ENCODE peak calls at places on chromosomes 3 and 15, in ten cellular contexts. One of them, this sample, is unnamed.

GRCh38 chr3:30625541-30626438 is 19.4 kb downstream of the TGFBR2 start:
- DNase-seq in Daoy: peak
- DNase-seq in lung microvascular endothelial cell: peak
- DNase-seq in neuronal stem cell: no peak
- DNase-seq in SK-N-MC: no peak
- DNase-seq in A172: peak
- DNase-seq in NAMALWA: no peak
- DNase-seq in mesendoderm: peak
- DNase-seq in GM20000: no peak
- DNase-seq in stimulated activated CD8-positive, alpha-beta memory T cell treated with anti-CD3 and anti-CD28 coated beads, Interleukin-2, amount 100 ng/mL, for 48 hours: no peak
- DNase-seq in this sample: no peak

GRCh38 chr15:100721758-100722550 is 119.6 kb downstream of the ASB7 start:
- DNase-seq in neuronal stem cell: no peak
- DNase-seq in NAMALWA: no peak
- DNase-seq in mesendoderm: no peak
- DNase-seq in SK-N-MC: no peak
- DNase-seq in lung microvascular endothelial cell: peak
- DNase-seq in GM20000: no peak
- DNase-seq in stimulated activated CD8-positive, alpha-beta memory T cell treated with anti-CD3 and anti-CD28 coated beads, Interleukin-2, amount 100 ng/mL, for 48 hours: no peak
- DNase-seq in A172: peak
- DNase-seq in Daoy: peak
- DNase-seq in this sample: no peak

GRCh38 chr3:178518660-178519396 is 17.4 kb upstream of the KCNMB2 start:
- DNase-seq in Daoy: peak
- DNase-seq in GM20000: peak
- DNase-seq in lung microvascular endothelial cell: no peak
- DNase-seq in stimulated activated CD8-positive, alpha-beta memory T cell treated with anti-CD3 and anti-CD28 coated beads, Interleukin-2, amount 100 ng/mL, for 48 hours: no peak
- DNase-seq in mesendoderm: no peak
- DNase-seq in SK-N-MC: no peak
- DNase-seq in neuronal stem cell: no peak
- DNase-seq in NAMALWA: no peak
- DNase-seq in A172: peak
- DNase-seq in this sample: no peak

GRCh38 chr3:158961911-158962310 is 160.1 kb downstream of the MFSD1 start:
- DNase-seq in lung microvascular endothelial cell: no peak
- DNase-seq in A172: no peak
- DNase-seq in Daoy: no peak
- DNase-seq in NAMALWA: no peak
- DNase-seq in neuronal stem cell: no peak
- DNase-seq in stimulated activated CD8-positive, alpha-beta memory T cell treated with anti-CD3 and anti-CD28 coated beads, Interleukin-2, amount 100 ng/mL, for 48 hours: no peak
- DNase-seq in GM20000: no peak
- DNase-seq in SK-N-MC: no peak
- DNase-seq in mesendoderm: no peak
- DNase-seq in this sample: no peak

GRCh38 chr3:131233900-131234667 is 147.5 kb upstream of the NUDT16 start:
- DNase-seq in stimulated activated CD8-positive, alpha-beta memory T cell treated with anti-CD3 and anti-CD28 coated beads, Interleukin-2, amount 100 ng/mL, for 48 hours: no peak
- DNase-seq in A172: no peak
- DNase-seq in mesendoderm: no peak
- DNase-seq in SK-N-MC: peak
- DNase-seq in NAMALWA: no peak
- DNase-seq in lung microvascular endothelial cell: no peak
- DNase-seq in neuronal stem cell: no peak
- DNase-seq in Daoy: no peak
- DNase-seq in GM20000: no peak
- DNase-seq in this sample: no peak

GRCh38 chr3:151168269-151169094 is 34.5 kb downstream of the GPR171 start:
- DNase-seq in neuronal stem cell: peak
- DNase-seq in A172: peak
- DNase-seq in GM20000: peak
- DNase-seq in Daoy: peak
- DNase-seq in NAMALWA: peak
- DNase-seq in lung microvascular endothelial cell: peak
- DNase-seq in mesendoderm: peak
- DNase-seq in SK-N-MC: peak
- DNase-seq in stimulated activated CD8-positive, alpha-beta memory T cell treated with anti-CD3 and anti-CD28 coated beads, Interleukin-2, amount 100 ng/mL, for 48 hours: peak
- DNase-seq in this sample: peak

GRCh38 chr3:4413467-4413866 is 53.6 kb downstream of the SUMF1 start:
- DNase-seq in mesendoderm: no peak
- DNase-seq in neuronal stem cell: no peak
- DNase-seq in lung microvascular endothelial cell: no peak
- DNase-seq in GM20000: no peak
- DNase-seq in Daoy: no peak
- DNase-seq in SK-N-MC: no peak
- DNase-seq in stimulated activated CD8-positive, alpha-beta memory T cell treated with anti-CD3 and anti-CD28 coated beads, Interleukin-2, amount 100 ng/mL, for 48 hours: no peak
- DNase-seq in A172: peak
- DNase-seq in NAMALWA: no peak
- DNase-seq in this sample: no peak

GRCh38 chr15:51341366-51342248 is at the start of gene GLDN:
- DNase-seq in A172: no peak
- DNase-seq in GM20000: no peak
- DNase-seq in SK-N-MC: no peak
- DNase-seq in stimulated activated CD8-positive, alpha-beta memory T cell treated with anti-CD3 and anti-CD28 coated beads, Interleukin-2, amount 100 ng/mL, for 48 hours: no peak
- DNase-seq in lung microvascular endothelial cell: no peak
- DNase-seq in Daoy: peak
- DNase-seq in NAMALWA: no peak
- DNase-seq in mesendoderm: peak
- DNase-seq in neuronal stem cell: peak
- DNase-seq in this sample: peak

GRCh38 chr15:64558460-64559179 is 98.2 kb downstream of the ZNF609 start:
- DNase-seq in lung microvascular endothelial cell: no peak
- DNase-seq in A172: no peak
- DNase-seq in mesendoderm: no peak
- DNase-seq in Daoy: no peak
- DNase-seq in SK-N-MC: no peak
- DNase-seq in stimulated activated CD8-positive, alpha-beta memory T cell treated with anti-CD3 and anti-CD28 coated beads, Interleukin-2, amount 100 ng/mL, for 48 hours: no peak
- DNase-seq in neuronal stem cell: no peak
- DNase-seq in NAMALWA: no peak
- DNase-seq in GM20000: no peak
- DNase-seq in this sample: no peak

GRCh38 chr15:66196565-66196964 is 57.0 kb downstream of the MEGF11 start:
- DNase-seq in SK-N-MC: no peak
- DNase-seq in neuronal stem cell: no peak
- DNase-seq in Daoy: peak
- DNase-seq in A172: peak
- DNase-seq in GM20000: no peak
- DNase-seq in lung microvascular endothelial cell: no peak
- DNase-seq in NAMALWA: no peak
- DNase-seq in stimulated activated CD8-positive, alpha-beta memory T cell treated with anti-CD3 and anti-CD28 coated beads, Interleukin-2, amount 100 ng/mL, for 48 hours: no peak
- DNase-seq in mesendoderm: peak
- DNase-seq in this sample: no peak

GRCh38 chr15:31402003-31402402 is 75.4 kb downstream of the KLF13 start:
- DNase-seq in neuronal stem cell: no peak
- DNase-seq in stimulated activated CD8-positive, alpha-beta memory T cell treated with anti-CD3 and anti-CD28 coated beads, Interleukin-2, amount 100 ng/mL, for 48 hours: no peak
- DNase-seq in lung microvascular endothelial cell: no peak
- DNase-seq in A172: no peak
- DNase-seq in NAMALWA: no peak
- DNase-seq in mesendoderm: no peak
- DNase-seq in SK-N-MC: no peak
- DNase-seq in Daoy: no peak
- DNase-seq in GM20000: peak
- DNase-seq in this sample: no peak

GRCh38 chr3:141769171-141769894 is 6.1 kb downstream of the GRK7 start:
- DNase-seq in NAMALWA: no peak
- DNase-seq in A172: no peak
- DNase-seq in SK-N-MC: no peak
- DNase-seq in GM20000: no peak
- DNase-seq in lung microvascular endothelial cell: peak
- DNase-seq in stimulated activated CD8-positive, alpha-beta memory T cell treated with anti-CD3 and anti-CD28 coated beads, Interleukin-2, amount 100 ng/mL, for 48 hours: no peak
- DNase-seq in mesendoderm: peak
- DNase-seq in Daoy: no peak
- DNase-seq in neuronal stem cell: no peak
- DNase-seq in this sample: no peak

GRCh38 chr3:128855574-128855973 is 23.8 kb upstream of the ACAD9 start:
- DNase-seq in neuronal stem cell: no peak
- DNase-seq in mesendoderm: no peak
- DNase-seq in A172: no peak
- DNase-seq in GM20000: no peak
- DNase-seq in lung microvascular endothelial cell: no peak
- DNase-seq in stimulated activated CD8-positive, alpha-beta memory T cell treated with anti-CD3 and anti-CD28 coated beads, Interleukin-2, amount 100 ng/mL, for 48 hours: no peak
- DNase-seq in NAMALWA: no peak
- DNase-seq in SK-N-MC: no peak
- DNase-seq in Daoy: no peak
- DNase-seq in this sample: no peak

GRCh38 chr3:140898340-140899180 is 43.1 kb upstream of the SLC25A36 start:
- DNase-seq in mesendoderm: peak
- DNase-seq in lung microvascular endothelial cell: peak
- DNase-seq in NAMALWA: peak
- DNase-seq in SK-N-MC: peak
- DNase-seq in stimulated activated CD8-positive, alpha-beta memory T cell treated with anti-CD3 and anti-CD28 coated beads, Interleukin-2, amount 100 ng/mL, for 48 hours: no peak
- DNase-seq in neuronal stem cell: peak
- DNase-seq in GM20000: peak
- DNase-seq in A172: peak
- DNase-seq in Daoy: peak
- DNase-seq in this sample: peak

GRCh38 chr3:183497313-183497712 is 58.2 kb downstream of the KLHL6 start:
- DNase-seq in stimulated activated CD8-positive, alpha-beta memory T cell treated with anti-CD3 and anti-CD28 coated beads, Interleukin-2, amount 100 ng/mL, for 48 hours: no peak
- DNase-seq in neuronal stem cell: no peak
- DNase-seq in mesendoderm: no peak
- DNase-seq in GM20000: no peak
- DNase-seq in NAMALWA: no peak
- DNase-seq in SK-N-MC: no peak
- DNase-seq in A172: no peak
- DNase-seq in Daoy: no peak
- DNase-seq in lung microvascular endothelial cell: no peak
- DNase-seq in this sample: no peak

GRCh38 chr3:176697284-176697889 is 499.9 kb downstream of the TBL1XR1 start:
- DNase-seq in NAMALWA: no peak
- DNase-seq in neuronal stem cell: no peak
- DNase-seq in Daoy: no peak
- DNase-seq in mesendoderm: peak
- DNase-seq in GM20000: no peak
- DNase-seq in A172: no peak
- DNase-seq in lung microvascular endothelial cell: no peak
- DNase-seq in stimulated activated CD8-positive, alpha-beta memory T cell treated with anti-CD3 and anti-CD28 coated beads, Interleukin-2, amount 100 ng/mL, for 48 hours: no peak
- DNase-seq in SK-N-MC: no peak
- DNase-seq in this sample: peak

GRCh38 chr3:162738778-162739177 is 1242.2 kb downstream of the OTOL1 start:
- DNase-seq in neuronal stem cell: no peak
- DNase-seq in NAMALWA: no peak
- DNase-seq in GM20000: no peak
- DNase-seq in A172: peak
- DNase-seq in mesendoderm: no peak
- DNase-seq in lung microvascular endothelial cell: no peak
- DNase-seq in stimulated activated CD8-positive, alpha-beta memory T cell treated with anti-CD3 and anti-CD28 coated beads, Interleukin-2, amount 100 ng/mL, for 48 hours: no peak
- DNase-seq in SK-N-MC: no peak
- DNase-seq in Daoy: no peak
- DNase-seq in this sample: no peak

GRCh38 chr15:22956257-22956979 is 23.8 kb downstream of the CYFIP1 start:
- DNase-seq in GM20000: no peak
- DNase-seq in A172: no peak
- DNase-seq in Daoy: no peak
- DNase-seq in stimulated activated CD8-positive, alpha-beta memory T cell treated with anti-CD3 and anti-CD28 coated beads, Interleukin-2, amount 100 ng/mL, for 48 hours: no peak
- DNase-seq in SK-N-MC: no peak
- DNase-seq in lung microvascular endothelial cell: peak
- DNase-seq in mesendoderm: no peak
- DNase-seq in NAMALWA: no peak
- DNase-seq in neuronal stem cell: no peak
- DNase-seq in this sample: no peak

GRCh38 chr3:182389041-182389815 is 404.1 kb upstream of the ATP11B start:
- DNase-seq in stimulated activated CD8-positive, alpha-beta memory T cell treated with anti-CD3 and anti-CD28 coated beads, Interleukin-2, amount 100 ng/mL, for 48 hours: no peak
- DNase-seq in mesendoderm: no peak
- DNase-seq in NAMALWA: no peak
- DNase-seq in Daoy: peak
- DNase-seq in GM20000: no peak
- DNase-seq in neuronal stem cell: no peak
- DNase-seq in SK-N-MC: no peak
- DNase-seq in lung microvascular endothelial cell: no peak
- DNase-seq in A172: peak
- DNase-seq in this sample: no peak

GRCh38 chr3:20344400-20344959 is 158.5 kb upstream of the SGO1 start:
- DNase-seq in mesendoderm: no peak
- DNase-seq in GM20000: no peak
- DNase-seq in NAMALWA: no peak
- DNase-seq in stimulated activated CD8-positive, alpha-beta memory T cell treated with anti-CD3 and anti-CD28 coated beads, Interleukin-2, amount 100 ng/mL, for 48 hours: no peak
- DNase-seq in A172: no peak
- DNase-seq in neuronal stem cell: no peak
- DNase-seq in SK-N-MC: no peak
- DNase-seq in lung microvascular endothelial cell: no peak
- DNase-seq in Daoy: no peak
- DNase-seq in this sample: no peak

GRCh38 chr3:150540297-150540696 is 6.0 kb downstream of the SERP1 start:
- DNase-seq in A172: no peak
- DNase-seq in lung microvascular endothelial cell: no peak
- DNase-seq in Daoy: no peak
- DNase-seq in mesendoderm: no peak
- DNase-seq in NAMALWA: no peak
- DNase-seq in neuronal stem cell: no peak
- DNase-seq in stimulated activated CD8-positive, alpha-beta memory T cell treated with anti-CD3 and anti-CD28 coated beads, Interleukin-2, amount 100 ng/mL, for 48 hours: no peak
- DNase-seq in GM20000: no peak
- DNase-seq in SK-N-MC: no peak
- DNase-seq in this sample: no peak

GRCh38 chr15:40992241-40992741 is 39.0 kb downstream of the CHAC1 start:
- DNase-seq in stimulated activated CD8-positive, alpha-beta memory T cell treated with anti-CD3 and anti-CD28 coated beads, Interleukin-2, amount 100 ng/mL, for 48 hours: no peak
- DNase-seq in neuronal stem cell: no peak
- DNase-seq in Daoy: no peak
- DNase-seq in NAMALWA: no peak
- DNase-seq in A172: peak
- DNase-seq in GM20000: no peak
- DNase-seq in SK-N-MC: no peak
- DNase-seq in lung microvascular endothelial cell: no peak
- DNase-seq in mesendoderm: no peak
- DNase-seq in this sample: no peak

GRCh38 chr3:171417813-171418212 is 42.4 kb downstream of the TNIK start:
- DNase-seq in Daoy: peak
- DNase-seq in SK-N-MC: no peak
- DNase-seq in GM20000: no peak
- DNase-seq in mesendoderm: no peak
- DNase-seq in stimulated activated CD8-positive, alpha-beta memory T cell treated with anti-CD3 and anti-CD28 coated beads, Interleukin-2, amount 100 ng/mL, for 48 hours: no peak
- DNase-seq in A172: peak
- DNase-seq in NAMALWA: no peak
- DNase-seq in neuronal stem cell: no peak
- DNase-seq in lung microvascular endothelial cell: peak
- DNase-seq in this sample: no peak

GRCh38 chr15:78679089-78679511 is 38.1 kb upstream of the CHRNB4 start:
- DNase-seq in mesendoderm: no peak
- DNase-seq in lung microvascular endothelial cell: no peak
- DNase-seq in neuronal stem cell: no peak
- DNase-seq in stimulated activated CD8-positive, alpha-beta memory T cell treated with anti-CD3 and anti-CD28 coated beads, Interleukin-2, amount 100 ng/mL, for 48 hours: no peak
- DNase-seq in A172: no peak
- DNase-seq in Daoy: no peak
- DNase-seq in NAMALWA: no peak
- DNase-seq in SK-N-MC: no peak
- DNase-seq in GM20000: no peak
- DNase-seq in this sample: no peak

GRCh38 chr3:158443632-158444031 is 127.4 kb upstream of the MLF1 start:
- DNase-seq in mesendoderm: no peak
- DNase-seq in neuronal stem cell: no peak
- DNase-seq in Daoy: no peak
- DNase-seq in stimulated activated CD8-positive, alpha-beta memory T cell treated with anti-CD3 and anti-CD28 coated beads, Interleukin-2, amount 100 ng/mL, for 48 hours: no peak
- DNase-seq in A172: no peak
- DNase-seq in SK-N-MC: no peak
- DNase-seq in GM20000: no peak
- DNase-seq in NAMALWA: no peak
- DNase-seq in lung microvascular endothelial cell: no peak
- DNase-seq in this sample: no peak

GRCh38 chr15:58307313-58307961 is 124.4 kb upstream of the LIPC start:
- DNase-seq in GM20000: no peak
- DNase-seq in NAMALWA: no peak
- DNase-seq in SK-N-MC: no peak
- DNase-seq in lung microvascular endothelial cell: no peak
- DNase-seq in mesendoderm: no peak
- DNase-seq in stimulated activated CD8-positive, alpha-beta memory T cell treated with anti-CD3 and anti-CD28 coated beads, Interleukin-2, amount 100 ng/mL, for 48 hours: no peak
- DNase-seq in neuronal stem cell: peak
- DNase-seq in Daoy: no peak
- DNase-seq in A172: peak
- DNase-seq in this sample: no peak

GRCh38 chr3:167241048-167241845 is 138.8 kb downstream of the ZBBX start:
- DNase-seq in mesendoderm: no peak
- DNase-seq in stimulated activated CD8-positive, alpha-beta memory T cell treated with anti-CD3 and anti-CD28 coated beads, Interleukin-2, amount 100 ng/mL, for 48 hours: no peak
- DNase-seq in neuronal stem cell: no peak
- DNase-seq in lung microvascular endothelial cell: no peak
- DNase-seq in NAMALWA: no peak
- DNase-seq in A172: peak
- DNase-seq in Daoy: no peak
- DNase-seq in GM20000: no peak
- DNase-seq in SK-N-MC: no peak
- DNase-seq in this sample: no peak